ENCODE peak calls at places on chromosomes 12 and 14, in four cellular contexts. One of them, this sample, is unnamed.

GRCh38 chr14:86858043-86858442 is 1134.9 kb downstream of the GALC start:
- DNase-seq in K562: no peak
- DNase-seq in A549: no peak
- DNase-seq in GM12878: no peak
- DNase-seq in this sample: no peak

GRCh38 chr12:113135178-113136127 is at the start of gene RASAL1:
- DNase-seq in K562: peak
- DNase-seq in A549: peak
- DNase-seq in GM12878: no peak
- DNase-seq in this sample: peak

GRCh38 chr12:132178314-132178713 is 34.1 kb downstream of the NOC4L start:
- DNase-seq in GM12878: no peak
- DNase-seq in K562: no peak
- DNase-seq in A549: no peak
- DNase-seq in this sample: no peak

GRCh38 chr12:64779349-64779974 is 20.3 kb upstream of the GNS start:
- DNase-seq in K562: no peak
- DNase-seq in GM12878: no peak
- DNase-seq in A549: no peak
- DNase-seq in this sample: no peak

GRCh38 chr12:77133566-77133965 is 68.2 kb upstream of the E2F7 start:
- DNase-seq in A549: no peak
- DNase-seq in GM12878: no peak
- DNase-seq in K562: peak
- DNase-seq in this sample: no peak

GRCh38 chr12:105322070-105322469 is 8.4 kb upstream of the C12orf75 start:
- DNase-seq in A549: no peak
- DNase-seq in K562: no peak
- DNase-seq in GM12878: no peak
- DNase-seq in this sample: no peak

GRCh38 chr14:99185436-99186068 is 86.4 kb downstream of the BCL11B start:
- DNase-seq in GM12878: no peak
- DNase-seq in A549: no peak
- DNase-seq in K562: no peak
- DNase-seq in this sample: no peak

GRCh38 chr12:67484788-67485480 is 163.6 kb upstream of the DYRK2 start:
- DNase-seq in A549: no peak
- DNase-seq in K562: no peak
- DNase-seq in GM12878: peak
- DNase-seq in this sample: no peak

GRCh38 chr12:32390572-32391219 is 8.7 kb upstream of the FGD4 start:
- DNase-seq in GM12878: no peak
- DNase-seq in K562: no peak
- DNase-seq in A549: no peak
- DNase-seq in this sample: peak

GRCh38 chr12:18601962-18602361 is 135.8 kb downstream of the PLCZ1 start:
- DNase-seq in GM12878: no peak
- DNase-seq in K562: no peak
- DNase-seq in A549: no peak
- DNase-seq in this sample: no peak

GRCh38 chr12:92912052-92912451 is 17.0 kb downstream of the EEA1 start:
- DNase-seq in A549: no peak
- DNase-seq in GM12878: no peak
- DNase-seq in K562: no peak
- DNase-seq in this sample: no peak

GRCh38 chr14:105091335-105092123 is 26.3 kb upstream of the GPR132 start:
- DNase-seq in GM12878: no peak
- DNase-seq in K562: no peak
- DNase-seq in A549: peak
- DNase-seq in this sample: no peak

GRCh38 chr12:51923506-51924365 is 16.4 kb downstream of the ACVRL1 start:
- DNase-seq in A549: peak
- DNase-seq in GM12878: no peak
- DNase-seq in K562: peak
- DNase-seq in this sample: peak

GRCh38 chr14:98140862-98141261 is 1131.1 kb downstream of the BCL11B start:
- DNase-seq in GM12878: no peak
- DNase-seq in K562: no peak
- DNase-seq in A549: no peak
- DNase-seq in this sample: no peak

GRCh38 chr14:101103321-101103901 is 199.9 kb upstream of the RTL1 start:
- DNase-seq in GM12878: no peak
- DNase-seq in A549: no peak
- DNase-seq in K562: peak
- DNase-seq in this sample: peak

GRCh38 chr12:116213014-116213413 is 64.5 kb downstream of the MED13L start:
- DNase-seq in GM12878: no peak
- DNase-seq in K562: no peak
- DNase-seq in A549: no peak
- DNase-seq in this sample: no peak

GRCh38 chr12:27176765-27177164 is 67.3 kb upstream of the STK38L start:
- DNase-seq in K562: no peak
- DNase-seq in A549: peak
- DNase-seq in GM12878: no peak
- DNase-seq in this sample: no peak

GRCh38 chr14:50619569-50620141 is 48.5 kb downstream of the SAV1 start:
- DNase-seq in K562: peak
- DNase-seq in A549: peak
- DNase-seq in GM12878: peak
- DNase-seq in this sample: peak

GRCh38 chr12:101108130-101108529 is 101.9 kb downstream of the SLC5A8 start:
- DNase-seq in K562: peak
- DNase-seq in GM12878: no peak
- DNase-seq in A549: no peak
- DNase-seq in this sample: no peak

GRCh38 chr12:32159925-32160324 is 53.3 kb downstream of the BICD1 start:
- DNase-seq in GM12878: no peak
- DNase-seq in K562: no peak
- DNase-seq in A549: no peak
- DNase-seq in this sample: no peak

GRCh38 chr12:597926-598568 is 65.2 kb downstream of the NINJ2 start:
- DNase-seq in A549: no peak
- DNase-seq in K562: no peak
- DNase-seq in GM12878: no peak
- DNase-seq in this sample: no peak

GRCh38 chr12:81083906-81084513 is 6.1 kb downstream of the ACSS3 start:
- DNase-seq in K562: no peak
- DNase-seq in GM12878: no peak
- DNase-seq in A549: no peak
- DNase-seq in this sample: no peak

GRCh38 chr12:127599441-127599840 is 667.5 kb upstream of the TMEM132C start:
- DNase-seq in K562: no peak
- DNase-seq in GM12878: no peak
- DNase-seq in A549: no peak
- DNase-seq in this sample: no peak
- TF ChIP-seq MAX in K562: no peak
- TF ChIP-seq MAX in GM12878: no peak
- TF ChIP-seq MAX in A549: no peak
- TF ChIP-seq MAX in this sample: no peak

GRCh38 chr14:67335781-67336180 is 23.8 kb downstream of the ATP6V1D start:
- DNase-seq in GM12878: no peak
- DNase-seq in A549: peak
- DNase-seq in K562: peak
- DNase-seq in this sample: peak
- TF ChIP-seq CTCF in GM12878: peak
- TF ChIP-seq CTCF in A549: peak
- TF ChIP-seq CTCF in K562: peak
- TF ChIP-seq CTCF in this sample: peak

GRCh38 chr12:58310828-58311273 is 369.5 kb downstream of the ATP23 start:
- DNase-seq in GM12878: no peak
- DNase-seq in A549: peak
- DNase-seq in K562: peak
- DNase-seq in this sample: no peak
- TF ChIP-seq RCOR1 in GM12878: no peak
- TF ChIP-seq RCOR1 in A549: no peak
- TF ChIP-seq RCOR1 in K562: no peak
- TF ChIP-seq RCOR1 in this sample: no peak

DNA sequence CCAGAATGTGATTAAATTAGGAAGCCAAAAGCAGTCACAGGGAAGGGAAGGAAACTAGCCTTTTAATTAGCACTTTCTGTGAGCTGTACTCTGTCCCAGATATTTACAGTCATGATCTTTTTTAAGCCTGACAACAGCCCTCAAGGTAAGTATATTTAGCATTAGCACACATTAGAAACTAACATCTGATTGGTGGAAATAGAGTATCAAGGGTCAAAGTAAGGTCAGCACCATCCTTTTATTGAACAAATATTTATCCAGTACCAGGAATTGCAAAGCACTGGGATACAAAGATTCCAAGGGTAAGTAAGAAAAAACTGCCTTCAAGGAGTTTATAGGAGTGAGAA is 28.2 kb downstream of the RPGRIP1 start:
- DNase-seq in GM12878: no peak
- DNase-seq in A549: no peak
- DNase-seq in K562: no peak
- DNase-seq in this sample: no peak
- TF ChIP-seq MAX in GM12878: no peak
- TF ChIP-seq MAX in A549: no peak
- TF ChIP-seq MAX in K562: no peak
- TF ChIP-seq MAX in this sample: no peak

DNA sequence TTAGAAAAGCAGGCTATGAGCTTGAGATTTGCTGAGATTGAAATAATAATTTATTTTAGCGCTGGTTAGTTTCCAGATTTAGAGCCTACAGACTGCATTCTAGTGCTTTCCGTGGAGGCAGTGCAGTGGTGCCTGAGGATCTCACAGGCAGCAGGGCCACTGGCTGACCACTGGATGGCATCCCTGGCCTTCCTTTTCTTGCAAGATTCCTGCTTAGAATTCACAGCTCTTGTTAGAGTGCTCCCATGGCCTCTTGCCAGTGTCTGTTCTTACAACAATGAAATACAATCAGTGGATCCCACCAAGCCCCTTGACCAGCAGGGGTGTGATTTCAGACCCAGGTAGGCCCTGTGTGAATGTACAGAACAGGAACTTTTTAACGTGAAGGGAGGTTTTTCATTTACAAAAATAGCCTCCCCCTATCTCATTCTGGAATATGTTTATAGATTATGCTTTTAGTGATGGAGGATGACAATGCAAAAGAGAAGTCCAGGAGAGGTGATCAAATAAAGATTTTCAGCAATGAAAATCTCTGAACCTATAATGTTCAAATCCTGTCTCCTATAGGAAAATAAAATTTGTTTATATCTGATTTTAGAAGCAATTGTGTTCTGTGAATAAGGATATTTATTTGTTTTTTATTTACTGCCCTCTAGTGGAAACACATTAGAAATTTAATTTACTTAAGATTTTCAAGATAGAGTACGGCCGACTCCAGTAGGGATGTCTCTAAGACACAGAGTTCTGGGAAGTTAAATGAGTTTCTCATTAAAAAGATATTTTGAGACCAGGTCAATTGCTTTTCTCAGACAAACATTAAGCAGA is 362.2 kb upstream of the STXBP6 start:
- DNase-seq in K562: peak
- DNase-seq in A549: no peak
- DNase-seq in GM12878: no peak
- DNase-seq in this sample: no peak
- TF ChIP-seq CTCF in K562: no peak
- TF ChIP-seq CTCF in A549: peak
- TF ChIP-seq CTCF in GM12878: peak
- TF ChIP-seq CTCF in this sample: peak

GRCh38 chr14:71487449-71487848 is 444.8 kb upstream of the RGS6 start:
- DNase-seq in GM12878: no peak
- DNase-seq in K562: no peak
- DNase-seq in A549: no peak
- DNase-seq in this sample: no peak

GRCh38 chr14:71485833-71486232 is 446.4 kb upstream of the RGS6 start:
- DNase-seq in GM12878: no peak
- DNase-seq in K562: no peak
- DNase-seq in A549: no peak
- DNase-seq in this sample: no peak

GRCh38 chr14:71486274-71486673 is 446.0 kb upstream of the RGS6 start:
- DNase-seq in K562: no peak
- DNase-seq in GM12878: no peak
- DNase-seq in A549: no peak
- DNase-seq in this sample: no peak

GRCh38 chr14:71487941-71488340 is 444.3 kb upstream of the RGS6 start:
- DNase-seq in K562: no peak
- DNase-seq in A549: no peak
- DNase-seq in GM12878: no peak
- DNase-seq in this sample: no peak

DNA sequence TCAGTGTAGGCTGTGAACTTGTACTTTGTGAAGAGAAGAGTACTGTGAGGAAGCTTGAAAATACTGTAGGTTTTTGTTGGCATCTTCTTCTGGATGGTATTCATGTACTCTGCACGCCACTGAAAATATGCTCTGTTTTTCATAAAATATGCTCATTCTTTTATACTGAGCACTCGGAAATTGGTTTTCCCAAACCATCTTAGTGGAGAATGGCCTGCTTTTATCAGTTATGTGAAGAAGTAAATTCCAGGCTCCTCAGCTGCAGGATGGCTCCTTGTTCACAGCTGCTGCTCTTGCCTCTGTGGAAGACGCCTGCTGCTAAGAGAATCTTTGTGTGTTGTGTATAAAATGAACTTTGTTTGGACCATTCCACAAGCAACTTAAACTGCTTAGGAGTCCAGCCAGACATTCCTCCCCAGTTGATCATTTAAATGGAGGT is 443.5 kb upstream of the RGS6 start:
- DNase-seq in A549: no peak
- DNase-seq in K562: no peak
- DNase-seq in GM12878: no peak
- DNase-seq in this sample: no peak
- TF ChIP-seq RCOR1 in A549: no peak
- TF ChIP-seq RCOR1 in K562: no peak
- TF ChIP-seq RCOR1 in GM12878: no peak
- TF ChIP-seq RCOR1 in this sample: no peak

DNA sequence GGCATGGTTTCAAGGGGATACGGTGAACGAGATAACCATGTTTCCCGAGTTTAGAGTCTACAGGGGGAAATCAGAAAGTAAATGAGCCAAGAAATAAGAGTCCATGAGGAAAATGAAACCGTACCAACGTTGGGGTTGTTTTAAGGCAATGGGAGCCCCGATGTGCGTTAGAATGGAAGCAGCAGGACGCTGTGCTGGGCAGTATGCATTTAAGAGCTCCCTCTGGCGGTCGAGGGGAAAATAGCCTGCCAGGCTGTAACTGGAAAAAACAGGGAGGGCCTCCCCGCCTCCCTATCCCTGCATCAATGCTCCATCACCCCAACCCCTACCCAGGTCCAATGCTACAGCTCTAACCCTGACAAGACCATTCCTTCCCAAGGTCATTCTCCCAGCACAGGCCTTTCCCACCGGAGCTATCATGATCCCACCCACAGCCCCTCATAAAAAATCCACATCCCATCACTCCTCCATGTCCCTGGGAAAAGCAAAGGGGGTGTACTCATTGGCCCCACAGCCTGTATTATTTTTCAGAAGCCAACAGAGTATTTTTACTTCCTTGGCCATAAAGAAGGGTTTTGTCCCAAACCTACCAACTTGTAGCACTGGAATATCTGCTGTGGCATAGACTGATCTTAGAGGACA is 226.3 kb upstream of the NOS1 start:
- DNase-seq in A549: peak
- DNase-seq in GM12878: no peak
- DNase-seq in K562: peak
- DNase-seq in this sample: peak
- TF ChIP-seq MAX in A549: peak
- TF ChIP-seq MAX in GM12878: no peak
- TF ChIP-seq MAX in K562: no peak
- TF ChIP-seq MAX in this sample: no peak